ENCODE peak calls at places on chromosomes 5 and 9, in six cellular contexts. X, L, H, V, R and F are unnamed samples.

GRCh38 chr5:135353952-135354721 is 44.9 kb downstream of the MACROH2A1 start:
- DNase-seq in H (peak), X (no peak), V (no peak), R (peak), L (peak), F (no peak)

GRCh38 chr5:75961814-75962213 is 121.4 kb upstream of the SV2C start:
- DNase-seq in V (no peak), R (no peak), H (no peak), L (no peak), X (no peak), F (no peak)

GRCh38 chr5:141121563-141121962 is at the start of gene PCDHB4:
- DNase-seq in X (no peak), R (no peak), L (no peak), V (peak), H (no peak), F (no peak)

GRCh38 chr5:78360674-78361225 is 333 bp downstream of the SCAMP1 start:
- DNase-seq in L (peak), V (no peak), X (peak), H (peak), R (no peak), F (peak)

GRCh38 chr9:135259273-135259672 is 171.8 kb downstream of the OLFM1 start:
- DNase-seq in R (no peak), L (no peak), V (no peak), X (no peak), H (no peak), F (no peak)

GRCh38 chr9:31418419-31418818 is 966.0 kb upstream of the ACO1 start:
- DNase-seq in X (no peak), V (no peak), R (no peak), H (no peak), L (no peak), F (no peak)

GRCh38 chr5:77924081-77924480 is 147.9 kb upstream of the TBCA start:
- DNase-seq in R (no peak), H (no peak), X (no peak), V (no peak), L (peak), F (no peak)

GRCh38 chr9:123102380-123103113 is 69.1 kb downstream of the GPR21 start:
- DNase-seq in L (peak), R (no peak), H (no peak), X (no peak), V (no peak), F (no peak)

GRCh38 chr5:139648205-139649081 is at the start of gene CXXC5:
- DNase-seq in R (peak), L (peak), H (peak), X (no peak), V (peak), F (no peak)

GRCh38 chr5:55991768-55992486 is 2.8 kb downstream of the IL6ST start:
- DNase-seq in R (no peak), X (no peak), H (no peak), L (peak), V (no peak), F (no peak)

GRCh38 chr5:87605663-87606062 is 192.9 kb upstream of the CCNH start:
- DNase-seq in V (no peak), L (no peak), R (no peak), X (no peak), H (no peak), F (no peak)

GRCh38 chr9:128987800-128988199 is 40.3 kb downstream of the NUP188 start:
- DNase-seq in R (peak), L (peak), V (no peak), X (no peak), H (peak), F (no peak)

GRCh38 chr9:94951591-94952115 is 225.2 kb downstream of the AOPEP start:
- DNase-seq in L (no peak), R (no peak), X (no peak), H (no peak), V (no peak), F (no peak)

GRCh38 chr5:33556330-33557328 is 115.9 kb downstream of the TARS1 start:
- DNase-seq in L (no peak), X (no peak), R (no peak), H (no peak), V (no peak), F (no peak)

GRCh38 chr5:131107128-131107527 is 57.9 kb downstream of the HINT1 start:
- DNase-seq in L (no peak), X (no peak), R (no peak), H (no peak), V (no peak), F (no peak)

GRCh38 chr5:146091881-146092280 is 13.5 kb downstream of the PLAC8L1 start:
- DNase-seq in X (no peak), R (no peak), L (no peak), V (no peak), H (no peak), F (no peak)

GRCh38 chr5:61576556-61576955 is 244.5 kb downstream of the ZSWIM6 start:
- DNase-seq in X (no peak), R (no peak), H (no peak), L (no peak), V (no peak), F (no peak)

GRCh38 chr9:114387678-114388431 is at the start of gene AKNA:
- DNase-seq in L (peak), V (no peak), H (peak), R (peak), X (peak), F (peak)

GRCh38 chr9:4137755-4138154 is 162.1 kb downstream of the GLIS3 start:
- DNase-seq in H (peak), X (no peak), R (peak), V (no peak), L (peak), F (no peak)

GRCh38 chr5:165361143-165361542 is 1855.7 kb downstream of the MAT2B start:
- DNase-seq in H (no peak), X (no peak), R (no peak), V (no peak), L (no peak), F (no peak)

GRCh38 chr5:79357401-79357800 is 121.5 kb downstream of the JMY start:
- DNase-seq in L (peak), R (no peak), X (no peak), H (no peak), V (no peak), F (no peak)

GRCh38 chr5:56467176-56467717 is 234.1 kb upstream of the ANKRD55 start:
- DNase-seq in X (no peak), H (no peak), L (no peak), R (no peak), V (no peak), F (no peak)

GRCh38 chr5:59300930-59301329 is 592.6 kb downstream of the PDE4D start:
- DNase-seq in H (no peak), R (no peak), L (no peak), X (no peak), V (no peak), F (no peak)

GRCh38 chr5:148794729-148795590 is 31.5 kb upstream of the ADRB2 start:
- DNase-seq in V (no peak), L (peak), R (no peak), X (no peak), H (no peak), F (no peak)

GRCh38 chr5:86881493-86882090 is 263.9 kb downstream of the COX7C start:
- DNase-seq in V (no peak), L (peak), X (no peak), H (no peak), R (no peak), F (no peak)

GRCh38 chr9:92538541-92538940 is 2.8 kb upstream of the ECM2 start:
- DNase-seq in X (no peak), R (no peak), V (no peak), H (peak), L (peak), F (no peak)

GRCh38 chr9:90393355-90394152 is 249.1 kb downstream of the DIRAS2 start:
- DNase-seq in H (no peak), R (no peak), X (no peak), L (no peak), V (no peak), F (no peak)

GRCh38 chr9:117250610-117251215 is 164.1 kb downstream of the ASTN2 start:
- DNase-seq in R (no peak), L (no peak), H (no peak), V (no peak), X (no peak), F (no peak)

GRCh38 chr5:143506881-143507552 is 103.5 kb upstream of the NR3C1 start:
- DNase-seq in L (peak), R (peak), V (no peak), X (no peak), H (peak), F (no peak)

GRCh38 chr5:107383414-107383813 is 287.3 kb downstream of the EFNA5 start:
- DNase-seq in H (no peak), X (no peak), R (no peak), L (no peak), V (no peak), F (no peak)

GRCh38 chr5:91126448-91126847 is 256.7 kb downstream of the ARRDC3 start:
- DNase-seq in X (no peak), R (peak), H (peak), V (no peak), L (peak), F (no peak)

GRCh38 chr5:78447775-78448424 is 87.5 kb downstream of the SCAMP1 start:
- DNase-seq in L (no peak), X (no peak), V (no peak), R (no peak), H (no peak), F (no peak)

GRCh38 chr9:38004809-38005560 is 64.0 kb downstream of the SHB start:
- DNase-seq in L (no peak), X (no peak), R (no peak), V (no peak), H (no peak), F (no peak)